ENCODE peak calls at places on chromosome 3, in five cellular contexts. D, S, H, T and B are unnamed samples.

GRCh38 chr3:45948409-45948808 is 5.1 kb downstream of the CXCR6 start:
- DNase-seq in D (no peak), S (no peak), H (no peak), T (no peak), B (no peak)

GRCh38 chr3:183515968-183516851 is 39.3 kb downstream of the KLHL6 start:
- DNase-seq in D (no peak), S (no peak), H (peak), T (no peak), B (no peak)

GRCh38 chr3:99625643-99626414 is 12.6 kb upstream of the COL8A1 start:
- DNase-seq in D (no peak), S (no peak), H (no peak), T (peak), B (no peak)

GRCh38 chr3:56321383-56321782 is 146.9 kb downstream of the ERC2 start:
- DNase-seq in D (no peak), S (no peak), H (no peak), T (no peak), B (no peak)

GRCh38 chr3:16350041-16350952 is 85.3 kb downstream of the OXNAD1 start:
- DNase-seq in D (no peak), S (no peak), H (no peak), T (no peak), B (no peak)

GRCh38 chr3:57126244-57126643 is 38.9 kb downstream of the IL17RD start:
- DNase-seq in D (no peak), S (no peak), H (no peak), T (no peak), B (no peak)

GRCh38 chr3:37032961-37033360 is 39.6 kb downstream of the MLH1 start:
- DNase-seq in D (no peak), S (no peak), H (no peak), T (no peak), B (no peak)

GRCh38 chr3:8445861-8446260 is 55.8 kb upstream of the LMCD1 start:
- DNase-seq in D (no peak), S (no peak), H (no peak), T (peak), B (no peak)

GRCh38 chr3:42376397-42376798 is 34.0 kb downstream of the LYZL4 start:
- DNase-seq in D (no peak), S (no peak), H (no peak), T (peak), B (no peak)

GRCh38 chr3:29585368-29585767 is 304.5 kb downstream of the RBMS3 start:
- DNase-seq in D (no peak), S (no peak), H (no peak), T (no peak), B (no peak)

GRCh38 chr3:142947352-142947751 is 16.1 kb downstream of the PAQR9 start:
- DNase-seq in D (no peak), S (no peak), H (no peak), T (no peak), B (no peak)

GRCh38 chr3:171088984-171089754 is 62.6 kb upstream of the SLC2A2 start:
- DNase-seq in D (no peak), S (no peak), H (no peak), T (peak), B (no peak)

GRCh38 chr3:171874251-171874679 is 31.1 kb downstream of the TMEM212 start:
- DNase-seq in D (no peak), S (no peak), H (no peak), T (peak), B (no peak)

GRCh38 chr3:62139957-62140356 is 233.4 kb downstream of the FEZF2 start:
- DNase-seq in D (no peak), S (no peak), H (no peak), T (peak), B (no peak)

GRCh38 chr3:70003119-70003518 is 3.6 kb downstream of the SAMMSON start:
- DNase-seq in D (no peak), S (no peak), H (no peak), T (no peak), B (no peak)

GRCh38 chr3:72776-73175 is 123.8 kb upstream of the CHL1 start:
- DNase-seq in D (no peak), S (no peak), H (no peak), T (no peak), B (no peak)

GRCh38 chr3:156941311-156941710 is 115.2 kb downstream of the LEKR1 start:
- DNase-seq in D (no peak), S (no peak), H (no peak), T (no peak), B (no peak)

GRCh38 chr3:197901626-197902025 is 48.4 kb upstream of the RPL35A start:
- DNase-seq in D (peak), S (no peak), H (no peak), T (peak), B (no peak)

GRCh38 chr3:140219161-140219745 is 284.3 kb downstream of the CLSTN2 start:
- DNase-seq in D (no peak), S (no peak), H (no peak), T (no peak), B (no peak)

GRCh38 chr3:148366743-148367410 is 330.8 kb upstream of the AGTR1 start:
- DNase-seq in D (no peak), S (no peak), H (no peak), T (peak), B (no peak)
- TF ChIP-seq CTCF in D (peak), S (peak), H (no peak), T (peak), B (no peak)

DNA sequence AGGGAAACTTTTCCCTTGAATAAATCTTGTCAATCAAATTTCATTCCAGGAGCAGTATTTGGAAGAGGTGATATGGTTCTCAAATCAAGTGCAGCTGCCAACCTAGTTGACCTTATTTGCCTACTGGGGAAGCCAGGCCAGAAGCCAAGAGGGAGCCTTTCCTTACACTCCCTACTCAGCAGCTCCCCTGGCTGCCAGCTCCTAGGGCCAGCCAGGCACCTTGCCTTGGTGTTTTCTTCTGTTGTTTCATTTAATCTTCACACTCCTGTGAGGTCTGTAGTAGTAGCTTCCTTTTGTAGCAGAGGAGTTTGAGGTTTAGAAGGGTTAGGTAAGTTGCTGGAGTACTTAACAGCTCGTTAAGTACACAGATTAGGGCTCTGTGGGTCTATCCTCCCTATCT is 22.6 kb downstream of the MKRN2OS start:
- DNase-seq in D (no peak), S (no peak), H (no peak), T (no peak), B (no peak)
- TF ChIP-seq CTCF in D (no peak), S (no peak), H (no peak), T (no peak), B (no peak)

DNA sequence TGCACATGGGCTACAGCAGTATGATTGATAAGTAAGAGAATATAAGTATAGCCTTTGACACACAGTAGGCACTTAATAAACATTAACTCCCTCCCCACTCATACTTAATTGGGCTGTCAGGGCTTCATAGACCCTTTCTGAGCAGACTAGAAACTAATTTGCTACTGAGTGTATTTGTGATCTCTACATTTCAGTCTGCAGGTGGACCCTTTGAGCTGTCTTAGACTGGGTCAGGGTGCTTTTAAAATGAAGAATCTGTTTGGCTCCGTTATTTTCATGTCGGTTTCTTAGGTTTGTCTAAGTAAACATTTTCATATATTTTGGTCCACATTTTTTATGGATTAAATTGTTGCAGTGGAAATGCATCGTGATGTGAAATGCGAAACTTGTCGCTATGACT is 50.3 kb upstream of the SELENOK start:
- DNase-seq in D (no peak), S (no peak), H (no peak), T (no peak), B (no peak)
- TF ChIP-seq CTCF in D (no peak), S (peak), H (no peak), T (peak), B (no peak)

GRCh38 chr3:194082596-194083220 is 53.2 kb upstream of the HES1 start:
- DNase-seq in D (no peak), S (no peak), H (peak), T (no peak), B (no peak)

GRCh38 chr3:194081826-194082225 is 54.1 kb upstream of the HES1 start:
- DNase-seq in D (no peak), S (no peak), H (peak), T (no peak), B (no peak)

GRCh38 chr3:194080913-194081800 is 54.8 kb upstream of the HES1 start:
- DNase-seq in D (no peak), S (no peak), H (peak), T (no peak), B (no peak)

GRCh38 chr3:194084284-194084683 is 51.7 kb upstream of the HES1 start:
- DNase-seq in D (no peak), S (no peak), H (peak), T (no peak), B (no peak)

DNA sequence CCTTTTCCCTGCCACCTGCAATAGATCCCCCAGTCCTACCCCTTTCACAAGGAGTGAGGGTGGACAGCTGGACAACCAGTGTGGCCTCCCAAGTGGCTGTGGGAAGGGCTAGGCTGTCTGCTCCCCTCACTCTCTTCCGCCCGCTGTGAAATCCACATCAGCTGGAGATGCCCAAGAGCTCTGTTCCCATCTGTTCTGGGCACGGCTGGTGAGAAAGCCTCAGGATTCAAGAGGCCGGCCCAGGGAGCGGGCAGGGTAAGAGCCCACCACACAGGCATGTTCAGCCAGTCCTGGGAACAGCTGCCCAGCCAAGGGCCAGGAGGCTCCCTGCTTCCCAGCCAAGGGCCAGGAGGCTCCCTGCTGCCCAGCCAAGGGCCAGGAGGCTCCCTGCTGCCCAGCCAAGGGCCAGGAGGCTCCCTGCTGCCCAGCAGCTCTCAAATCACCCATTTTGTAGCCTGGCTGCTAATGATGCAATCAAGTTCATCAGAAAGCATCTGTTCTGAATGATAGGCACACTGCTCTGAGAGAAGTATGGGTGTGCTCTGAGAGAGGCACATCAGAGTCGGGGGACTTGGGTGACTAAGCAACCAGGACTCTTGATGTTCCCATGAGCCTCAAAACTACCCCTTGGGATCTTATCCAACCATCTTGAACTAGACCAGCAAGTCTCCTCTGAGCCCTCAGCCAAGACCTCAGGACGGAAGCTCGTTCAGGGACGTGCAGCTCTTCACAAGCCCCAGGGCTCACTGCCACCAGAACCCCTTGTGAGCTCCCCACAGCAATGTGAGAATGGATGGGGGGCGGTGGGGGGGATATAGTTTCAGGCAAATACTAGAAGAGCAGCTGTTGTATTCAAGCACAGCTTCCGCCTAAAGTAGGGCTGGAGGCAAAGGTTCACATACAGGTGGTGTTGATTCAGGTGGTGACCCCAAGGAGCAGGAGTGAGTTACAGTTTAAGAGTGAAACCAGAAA is 52.4 kb upstream of the HES1 start:
- DNase-seq in D (no peak), S (no peak), H (peak), T (no peak), B (no peak)
- TF ChIP-seq CTCF in D (no peak), S (no peak), H (no peak), T (no peak), B (no peak)

GRCh38 chr3:64221564-64222257 is 3.6 kb downstream of the PRICKLE2 start:
- DNase-seq in D (no peak), S (no peak), H (no peak), T (no peak), B (no peak)
- TF ChIP-seq CTCF in D (no peak), S (no peak), H (no peak), T (no peak), B (no peak)

GRCh38 chr3:63931290-63931689 is 19.1 kb upstream of the SCAANT1 start:
- DNase-seq in D (no peak), S (no peak), H (no peak), T (no peak), B (no peak)
- TF ChIP-seq CTCF in D (no peak), S (peak), H (no peak), T (no peak), B (no peak)